ENCODE peak calls at places on chromosomes 13 and 19, in four cellular contexts. One of them, this sample, is unnamed.

GRCh38 chr13:24995225-24995804 is 100.6 kb upstream of the PABPC3 start:
- DNase-seq in brain microvascular endothelial cell: peak; percentile 86
- DNase-seq in HCEC 1CT: peak; percentile 77
- DNase-seq in Caki2: peak; percentile 74
- DNase-seq in this sample: peak; percentile 71

GRCh38 chr13:76723551-76724232 is 162.5 kb downstream of the KCTD12 start:
- DNase-seq in brain microvascular endothelial cell: peak; percentile 92
- DNase-seq in HCEC 1CT: peak; percentile 88
- DNase-seq in Caki2: no peak
- DNase-seq in this sample: peak; percentile 15

GRCh38 chr13:48066310-48066989 is 28.5 kb downstream of the MED4 start:
- DNase-seq in brain microvascular endothelial cell: no peak
- DNase-seq in HCEC 1CT: no peak
- DNase-seq in Caki2: peak; percentile 13
- DNase-seq in this sample: no peak

GRCh38 chr13:98103942-98104880 is 38.7 kb upstream of the FARP1 start:
- DNase-seq in brain microvascular endothelial cell: no peak
- DNase-seq in HCEC 1CT: peak; percentile 31
- DNase-seq in Caki2: no peak
- DNase-seq in this sample: no peak

GRCh38 chr19:48928164-48929005 is 5.1 kb upstream of the DHDH start:
- DNase-seq in brain microvascular endothelial cell: no peak
- DNase-seq in HCEC 1CT: peak; percentile 4
- DNase-seq in Caki2: no peak
- DNase-seq in this sample: no peak

GRCh38 chr13:60242231-60242630 is 78.5 kb upstream of the DIAPH3 start:
- DNase-seq in brain microvascular endothelial cell: no peak
- DNase-seq in HCEC 1CT: no peak
- DNase-seq in Caki2: no peak
- DNase-seq in this sample: no peak

GRCh38 chr19:12681074-12681987 is at the start of gene DHPS:
- DNase-seq in brain microvascular endothelial cell: peak; percentile 97
- DNase-seq in HCEC 1CT: peak; percentile 97
- DNase-seq in Caki2: peak; percentile 99
- DNase-seq in this sample: peak; percentile 94

GRCh38 chr19:40690699-40691420 is 409 bp upstream of the NUMBL start:
- DNase-seq in brain microvascular endothelial cell: peak; percentile 87
- DNase-seq in HCEC 1CT: peak; percentile 89
- DNase-seq in Caki2: peak; percentile 87
- DNase-seq in this sample: peak; percentile 99

GRCh38 chr13:106261450-106261849 is 274.0 kb downstream of the EFNB2 start:
- DNase-seq in brain microvascular endothelial cell: no peak
- DNase-seq in HCEC 1CT: no peak
- DNase-seq in Caki2: no peak
- DNase-seq in this sample: no peak

GRCh38 chr13:49220035-49220855 is at the start of gene MLNR:
- DNase-seq in brain microvascular endothelial cell: no peak
- DNase-seq in HCEC 1CT: peak; percentile 17
- DNase-seq in Caki2: peak; percentile 59
- DNase-seq in this sample: no peak

GRCh38 chr19:38004505-38005223 is 97.7 kb downstream of the SIPA1L3 start:
- DNase-seq in brain microvascular endothelial cell: peak; percentile 98
- DNase-seq in HCEC 1CT: peak; percentile 98
- DNase-seq in Caki2: peak; percentile 98
- DNase-seq in this sample: peak; percentile 96

GRCh38 chr19:6239401-6239844 is 40.4 kb downstream of the MLLT1 start:
- DNase-seq in brain microvascular endothelial cell: no peak
- DNase-seq in HCEC 1CT: no peak
- DNase-seq in Caki2: no peak
- DNase-seq in this sample: no peak

GRCh38 chr19:46746281-46746965 is at the start of gene STRN4:
- DNase-seq in brain microvascular endothelial cell: no peak
- DNase-seq in HCEC 1CT: peak; percentile 44
- DNase-seq in Caki2: no peak
- DNase-seq in this sample: peak; percentile 87

GRCh38 chr19:47309038-47309437 is 623 bp upstream of the C5AR1 start:
- DNase-seq in brain microvascular endothelial cell: no peak
- DNase-seq in HCEC 1CT: no peak
- DNase-seq in Caki2: no peak
- DNase-seq in this sample: no peak

GRCh38 chr13:113476811-113477210 is 13.7 kb downstream of the DCUN1D2 start:
- DNase-seq in brain microvascular endothelial cell: no peak
- DNase-seq in HCEC 1CT: no peak
- DNase-seq in Caki2: no peak
- DNase-seq in this sample: no peak

GRCh38 chr13:48942131-48942530 is 33.6 kb upstream of the FNDC3A start:
- DNase-seq in brain microvascular endothelial cell: peak; percentile 36
- DNase-seq in HCEC 1CT: peak; percentile 54
- DNase-seq in Caki2: no peak
- DNase-seq in this sample: no peak

GRCh38 chr13:112510002-112510780 is 77.8 kb downstream of the TUBGCP3 start:
- DNase-seq in brain microvascular endothelial cell: peak; percentile 56
- DNase-seq in HCEC 1CT: peak; percentile 54
- DNase-seq in Caki2: peak; percentile 14
- DNase-seq in this sample: peak; percentile 45

GRCh38 chr13:75762066-75762937 is 126.2 kb downstream of the LMO7 start:
- DNase-seq in brain microvascular endothelial cell: no peak
- DNase-seq in HCEC 1CT: peak; percentile 66
- DNase-seq in Caki2: no peak
- DNase-seq in this sample: no peak

GRCh38 chr13:90926459-90926858 is 421.0 kb upstream of the MIR17HG start:
- DNase-seq in brain microvascular endothelial cell: no peak
- DNase-seq in HCEC 1CT: no peak
- DNase-seq in Caki2: peak; percentile 80
- DNase-seq in this sample: no peak

GRCh38 chr13:50685491-50685890 is 158.0 kb downstream of the DLEU7 start:
- DNase-seq in brain microvascular endothelial cell: peak; percentile 58
- DNase-seq in HCEC 1CT: no peak
- DNase-seq in Caki2: no peak
- DNase-seq in this sample: peak; percentile 23

This sample was measured in cerebellum.